ENCODE peak calls at places on chromosomes 3 and 15, in six cellular contexts. N is GM12891, G is GM12878, W is K562, D is H1, Z is HepG2. M is an unnamed sample.

GRCh38 chr3:17579289-17580031 is 163.0 kb downstream of the TBC1D5 start:
- DNase-seq in N (no peak), G (peak), W (no peak), D (no peak), Z (no peak), M (no peak)

GRCh38 chr15:58393196-58393790 is 38.5 kb upstream of the LIPC start:
- DNase-seq in N (no peak), G (no peak), W (no peak), D (no peak), Z (no peak), M (no peak)

GRCh38 chr3:46672349-46672695 is 21.2 kb downstream of the ALS2CL start:
- DNase-seq in N (no peak), G (no peak), W (peak), D (no peak), Z (no peak), M (no peak)

GRCh38 chr15:50222181-50222580 is 40.2 kb downstream of the SLC27A2 start:
- DNase-seq in N (no peak), G (no peak), W (no peak), D (no peak), Z (no peak), M (no peak)

GRCh38 chr3:170477395-170477794 is 58.7 kb downstream of the CLDN11 start:
- DNase-seq in N (no peak), G (no peak), W (no peak), D (no peak), Z (no peak), M (no peak)

GRCh38 chr3:108131105-108131794 is 40.4 kb upstream of the CD47 start:
- DNase-seq in N (no peak), G (no peak), W (no peak), D (no peak), Z (no peak), M (no peak)

GRCh38 chr15:58701376-58701775 is 48.1 kb downstream of the ADAM10 start:
- DNase-seq in N (no peak), G (no peak), W (no peak), D (no peak), Z (no peak), M (no peak)

GRCh38 chr3:109336272-109336957 is 931 bp downstream of the DPPA4 start:
- DNase-seq in N (no peak), G (no peak), W (no peak), D (no peak), Z (no peak), M (no peak)

GRCh38 chr15:80242802-80243201 is 9.2 kb downstream of the CTXND1 start:
- DNase-seq in N (no peak), G (no peak), W (no peak), D (no peak), Z (no peak), M (no peak)

GRCh38 chr3:23304424-23304823 is 101.3 kb downstream of the UBE2E2 start:
- DNase-seq in N (no peak), G (no peak), W (no peak), D (no peak), Z (no peak), M (no peak)

GRCh38 chr15:22786868-22787698 is 639 bp downstream of the NIPA1 start:
- DNase-seq in N (no peak), G (no peak), W (peak), D (no peak), Z (peak), M (no peak)

GRCh38 chr15:68552773-68553172 is 26.0 kb upstream of the CORO2B start:
- DNase-seq in N (no peak), G (no peak), W (no peak), D (no peak), Z (no peak), M (no peak)

GRCh38 chr3:163315786-163316185 is 1762.5 kb downstream of the SI start:
- DNase-seq in N (no peak), G (no peak), W (no peak), D (no peak), Z (no peak), M (no peak)

GRCh38 chr3:111572061-111572460 is 23.1 kb downstream of the ZBED2 start:
- DNase-seq in N (no peak), G (no peak), W (no peak), D (no peak), Z (no peak), M (no peak)

GRCh38 chr3:107128942-107129341 is 248.3 kb upstream of the CCDC54 start:
- DNase-seq in N (no peak), G (no peak), W (no peak), D (no peak), Z (no peak), M (no peak)

GRCh38 chr15:77569647-77570186 is 63.0 kb downstream of the LINGO1 start:
- DNase-seq in N (no peak), G (no peak), W (no peak), D (no peak), Z (peak), M (no peak)

GRCh38 chr15:69610858-69611257 is 158.2 kb downstream of the RPLP1 start:
- DNase-seq in N (no peak), G (no peak), W (no peak), D (no peak), Z (no peak), M (no peak)

GRCh38 chr15:69615756-69616155 is 163.1 kb downstream of the RPLP1 start:
- DNase-seq in N (no peak), G (no peak), W (no peak), D (no peak), Z (no peak), M (no peak)

GRCh38 chr15:69613182-69613581 is 160.6 kb downstream of the RPLP1 start:
- DNase-seq in N (no peak), G (no peak), W (no peak), D (no peak), Z (no peak), M (no peak)

GRCh38 chr15:69612112-69612511 is 159.5 kb downstream of the RPLP1 start:
- DNase-seq in N (no peak), G (no peak), W (no peak), D (no peak), Z (no peak), M (no peak)

GRCh38 chr15:69616558-69616957 is 163.9 kb downstream of the RPLP1 start:
- DNase-seq in N (no peak), G (no peak), W (no peak), D (no peak), Z (no peak), M (no peak)
- TF ChIP-seq TAF1 in N (no peak), G (no peak), W (no peak), D (no peak), Z (no peak), M (no peak)

GRCh38 chr15:42461261-42461660 is 29.7 kb downstream of the ZNF106 start:
- DNase-seq in N (no peak), G (no peak), W (no peak), D (no peak), Z (no peak), M (no peak)

GRCh38 chr15:42456971-42457370 is 34.0 kb downstream of the ZNF106 start:
- DNase-seq in N (no peak), G (no peak), W (no peak), D (no peak), Z (no peak), M (no peak)

GRCh38 chr15:42453826-42454225 is 37.1 kb downstream of the ZNF106 start:
- DNase-seq in N (no peak), G (no peak), W (no peak), D (no peak), Z (no peak), M (no peak)

GRCh38 chr15:42456539-42456938 is 34.4 kb downstream of the ZNF106 start:
- DNase-seq in N (no peak), G (no peak), W (no peak), D (no peak), Z (no peak), M (no peak)

DNA sequence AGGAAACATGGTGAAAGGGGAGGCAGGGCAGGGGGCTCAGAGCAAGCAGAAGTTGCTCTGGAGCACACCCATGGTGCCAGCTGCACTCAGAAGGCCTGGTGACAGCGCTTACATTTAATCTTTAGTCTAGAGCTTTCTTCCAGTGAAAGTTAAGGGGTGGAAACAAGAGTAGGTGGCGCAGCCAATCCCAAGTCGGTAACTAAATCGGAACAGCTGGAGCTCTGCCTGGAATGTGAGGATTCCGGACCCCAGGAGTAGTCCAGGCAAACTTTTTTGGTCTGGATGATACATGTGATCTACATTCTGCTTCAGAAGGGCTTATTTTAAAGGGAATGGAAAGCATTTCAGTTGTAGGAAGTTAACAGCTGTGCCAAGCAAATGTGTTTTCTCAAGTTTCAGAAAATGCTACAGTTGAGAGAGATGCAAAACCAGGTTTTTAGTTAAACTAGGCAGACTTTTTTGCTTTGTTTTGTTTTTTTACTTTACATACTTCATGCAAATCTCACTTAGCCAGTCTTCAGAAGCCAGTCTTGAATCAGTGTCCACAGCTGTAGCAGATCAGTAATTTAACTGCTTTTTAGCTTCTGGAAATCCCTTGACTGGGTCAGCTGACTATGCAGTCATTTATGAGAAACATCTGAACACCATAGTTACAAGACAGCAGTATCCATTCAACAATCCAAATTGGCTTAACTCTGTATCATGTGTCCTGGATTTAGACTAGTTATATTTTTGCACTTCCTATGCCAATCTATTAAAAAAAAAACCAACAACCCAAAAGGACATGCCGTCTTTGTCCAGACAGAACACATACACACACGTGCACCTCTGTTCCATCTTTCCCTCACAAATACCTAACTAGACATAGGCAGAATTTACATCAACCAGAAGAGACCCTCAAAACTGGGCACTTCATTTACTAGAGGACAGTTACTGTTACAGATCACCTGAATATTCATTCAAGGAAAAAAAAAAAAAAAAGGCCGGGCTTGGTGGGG is 33.2 kb downstream of the ZNF106 start:
- DNase-seq in N (peak), G (peak), W (no peak), D (peak), Z (no peak), M (no peak)
- TF ChIP-seq POLR2AphosphoS5 in N (no peak), G (no peak), W (no peak), D (peak), Z (no peak), M (no peak)

GRCh38 chr3:193240850-193241706 is at the start of gene PLAAT1:
- DNase-seq in N (peak), G (no peak), W (peak), D (peak), Z (no peak), M (peak)
- TF ChIP-seq POLR2A in N (no peak), G (no peak), W (no peak), D (no peak), Z (no peak), M (no peak)

DNA sequence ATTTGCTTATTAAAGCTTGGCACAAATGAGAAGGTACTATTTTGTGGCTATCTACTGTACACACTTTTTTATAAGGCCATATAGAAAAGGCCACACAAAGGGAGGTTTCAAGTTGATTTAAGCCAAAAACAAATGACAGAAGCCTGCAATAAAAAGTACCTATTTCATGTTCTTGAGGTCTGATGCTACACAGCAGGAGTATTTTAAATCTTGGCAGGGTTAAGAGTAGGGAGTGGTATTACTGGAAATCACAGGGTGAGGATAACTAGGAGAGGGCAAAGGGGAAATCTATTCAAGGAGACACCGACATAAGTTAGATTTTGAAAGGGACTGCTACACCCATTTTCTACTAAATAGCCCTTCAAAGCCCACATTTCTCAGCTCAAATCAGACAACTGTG is 146.2 kb downstream of the GREM1 start:
- DNase-seq in N (no peak), G (no peak), W (no peak), D (no peak), Z (no peak), M (no peak)
- TF ChIP-seq TAF1 in N (no peak), G (no peak), W (no peak), D (no peak), Z (no peak), M (no peak)

GRCh38 chr3:14991818-14992612 is 44.6 kb downstream of the NR2C2 start:
- DNase-seq in N (no peak), G (no peak), W (no peak), D (no peak), Z (peak), M (no peak)
- TF ChIP-seq POLR2AphosphoS5 in N (no peak), G (no peak), W (no peak), D (no peak), Z (no peak), M (no peak)

DNA sequence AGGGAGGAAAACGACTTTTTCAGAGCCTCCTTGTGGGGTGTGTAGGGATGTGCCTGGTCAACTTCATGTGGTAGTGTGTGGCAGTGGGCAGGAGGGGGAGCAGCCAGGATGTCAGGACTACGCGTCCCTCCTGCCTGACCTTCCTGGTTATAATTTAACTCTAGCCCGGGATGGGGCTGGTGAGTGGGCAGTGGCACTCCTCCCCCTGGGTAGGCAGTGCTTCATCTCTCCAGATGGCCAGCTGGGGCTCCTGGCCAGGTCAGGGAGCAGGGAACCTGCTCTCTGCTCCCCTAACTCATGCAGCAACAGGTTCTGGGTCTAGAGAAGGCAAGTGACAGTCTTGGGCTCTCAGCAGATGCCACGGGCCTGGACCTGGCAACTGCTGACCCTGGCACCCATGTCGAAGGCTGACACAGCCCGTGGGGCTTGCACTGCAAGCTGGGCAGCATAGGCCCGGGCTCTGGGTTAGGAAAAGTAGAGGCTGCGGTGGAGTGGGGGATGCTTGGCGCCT is 2.6 kb downstream of the ITIH4 start:
- DNase-seq in N (no peak), G (no peak), W (no peak), D (no peak), Z (peak), M (no peak)
- TF ChIP-seq POLR2A in N (no peak), G (no peak), W (no peak), D (no peak), Z (peak), M (no peak)

GRCh38 chr15:48965972-48966371 is 2.3 kb upstream of the SHC4 start:
- DNase-seq in N (no peak), G (peak), W (no peak), D (no peak), Z (no peak), M (no peak)

GRCh38 chr15:48966595-48967301 is 3.0 kb upstream of the SHC4 start:
- DNase-seq in N (no peak), G (peak), W (no peak), D (no peak), Z (no peak), M (no peak)

GRCh38 chr15:48964898-48965297 is 1.2 kb upstream of the SHC4 start:
- DNase-seq in N (no peak), G (no peak), W (no peak), D (no peak), Z (no peak), M (no peak)

GRCh38 chr15:48962662-48963523 is 826 bp downstream of the SHC4 start:
- DNase-seq in N (peak), G (no peak), W (no peak), D (no peak), Z (no peak), M (peak)

GRCh38 chr15:48963524-48964113 is at the start of gene SHC4:
- DNase-seq in N (peak), G (no peak), W (peak), D (no peak), Z (peak), M (no peak)
- TF ChIP-seq TAF1 in N (no peak), G (no peak), W (no peak), D (no peak), Z (no peak), M (no peak)

GRCh38 chr3:37456270-37456708 is 281.9 kb upstream of the LRRFIP2 start:
- DNase-seq in N (no peak), G (no peak), W (no peak), D (no peak), Z (no peak), M (no peak)
- TF ChIP-seq POLR2AphosphoS5 in N (no peak), G (no peak), W (no peak), D (no peak), Z (no peak), M (no peak)

GRCh38 chr3:183449391-183449790 is 21.0 kb upstream of the MCF2L2 start:
- DNase-seq in N (no peak), G (no peak), W (peak), D (no peak), Z (peak), M (no peak)

GRCh38 chr3:183446838-183447205 is 18.4 kb upstream of the MCF2L2 start:
- DNase-seq in N (no peak), G (no peak), W (no peak), D (no peak), Z (no peak), M (no peak)

GRCh38 chr3:183449791-183450190 is 21.4 kb upstream of the MCF2L2 start:
- DNase-seq in N (no peak), G (no peak), W (no peak), D (no peak), Z (no peak), M (no peak)

GRCh38 chr3:183448369-183449128 is 20.1 kb upstream of the MCF2L2 start:
- DNase-seq in N (no peak), G (no peak), W (no peak), D (no peak), Z (no peak), M (no peak)

GRCh38 chr3:183447206-183448001 is 19.0 kb upstream of the MCF2L2 start:
- DNase-seq in N (peak), G (peak), W (peak), D (peak), Z (peak), M (peak)
- TF ChIP-seq POLR2A in N (peak), G (peak), W (peak), D (peak), Z (peak), M (peak)

M was measured in GM12892.